ENCODE peak calls at places on chromosomes 5 and 9, in four cellular contexts. One of them, this sample, is unnamed.

GRCh38 chr5:150209020-150209635 is 19.3 kb downstream of the SLC6A7 start:
- DNase-seq in RPMI8226: no peak
- DNase-seq in tibial artery: peak
- DNase-seq in KBM-7: peak
- DNase-seq in this sample: no peak

GRCh38 chr5:145479271-145479670 is 355.9 kb downstream of the PRELID2 start:
- DNase-seq in KBM-7: no peak
- DNase-seq in tibial artery: no peak
- DNase-seq in RPMI8226: no peak
- DNase-seq in this sample: no peak

GRCh38 chr9:13896047-13896446 is 417.9 kb downstream of the NFIB start:
- DNase-seq in tibial artery: no peak
- DNase-seq in KBM-7: no peak
- DNase-seq in RPMI8226: no peak
- DNase-seq in this sample: no peak

GRCh38 chr5:156411131-156411727 is 84.3 kb downstream of the SGCD start:
- DNase-seq in KBM-7: no peak
- DNase-seq in RPMI8226: no peak
- DNase-seq in tibial artery: no peak
- DNase-seq in this sample: no peak

GRCh38 chr9:71446499-71447411 is 321.6 kb downstream of the CEMIP2 start:
- DNase-seq in KBM-7: peak
- DNase-seq in RPMI8226: peak
- DNase-seq in tibial artery: no peak
- DNase-seq in this sample: peak

GRCh38 chr9:79800578-79800977 is 228.8 kb downstream of the TLE4 start:
- DNase-seq in tibial artery: no peak
- DNase-seq in KBM-7: no peak
- DNase-seq in RPMI8226: no peak
- DNase-seq in this sample: no peak

GRCh38 chr5:55062039-55062779 is 38.2 kb downstream of the GZMK start:
- DNase-seq in RPMI8226: no peak
- DNase-seq in tibial artery: no peak
- DNase-seq in KBM-7: no peak
- DNase-seq in this sample: no peak

GRCh38 chr9:73093740-73094379 is 57.8 kb upstream of the ANXA1 start:
- DNase-seq in RPMI8226: no peak
- DNase-seq in tibial artery: no peak
- DNase-seq in KBM-7: no peak
- DNase-seq in this sample: no peak

GRCh38 chr9:108099854-108100253 is 610.3 kb upstream of the KLF4 start:
- DNase-seq in KBM-7: no peak
- DNase-seq in tibial artery: no peak
- DNase-seq in RPMI8226: no peak
- DNase-seq in this sample: no peak

GRCh38 chr5:58980890-58981289 is 398.0 kb downstream of the RAB3C start:
- DNase-seq in KBM-7: no peak
- DNase-seq in tibial artery: no peak
- DNase-seq in RPMI8226: no peak
- DNase-seq in this sample: no peak

GRCh38 chr5:160155017-160155725 is 35.9 kb upstream of the PWWP2A start:
- DNase-seq in KBM-7: no peak
- DNase-seq in RPMI8226: no peak
- DNase-seq in tibial artery: no peak
- DNase-seq in this sample: no peak

GRCh38 chr5:179326176-179326997 is 18.9 kb downstream of the ADAMTS2 start:
- DNase-seq in RPMI8226: peak
- DNase-seq in KBM-7: no peak
- DNase-seq in tibial artery: peak
- DNase-seq in this sample: no peak